ENCODE peak calls at places on chromosome X, in ten cellular contexts. T is HFFc6, B is AG09319, G is B cell, A is HFF-Myc, S is GM10248, K is HL-60, Z is PC-9, C is GM12878, F is cardiac muscle cell. H is an unnamed sample.
A peak's percentile ranks its signal among the peaks of the same experiment; 100 is the strongest.

GRCh38 chrX:86102341-86102740 is 45.9 kb upstream of the DACH2 start:
- DNase-seq in A (no peak), F (no peak), G (no peak), C (no peak), B (no peak), Z (no peak), T (no peak), S (no peak), K (no peak), H (no peak)

GRCh38 chrX:82734140-82734539 is 774.0 kb upstream of the POU3F4 start:
- DNase-seq in S (no peak), C (no peak), G (no peak), Z (no peak), B (no peak), K (no peak), A (no peak), T (no peak), F (no peak), H (no peak)

GRCh38 chrX:24242649-24243556 is 71.0 kb downstream of the SUPT20HL2 start:
- DNase-seq in K (peak; percentile 16), C (peak; percentile 95), A (no peak), B (peak; percentile 97), S (peak; percentile 31), T (no peak), Z (no peak), F (peak; percentile 94), G (peak; percentile 39), H (no peak)

GRCh38 chrX:151873096-151873495 is 39.6 kb upstream of the MAGEA4 start:
- DNase-seq in T (no peak), K (no peak), B (no peak), Z (no peak), A (no peak), S (no peak), F (no peak), G (no peak), C (no peak), H (no peak)

GRCh38 chrX:24536551-24536950 is 71.5 kb downstream of the PDK3 start:
- DNase-seq in S (no peak), F (no peak), T (no peak), Z (no peak), C (no peak), K (no peak), G (no peak), B (no peak), A (no peak), H (no peak)

GRCh38 chrX:133608406-133608805 is 193.1 kb upstream of the GPC4 start:
- DNase-seq in G (no peak), A (no peak), S (no peak), K (no peak), T (no peak), C (no peak), B (no peak), F (peak; percentile 21), Z (no peak), H (no peak)

GRCh38 chrX:103565752-103566151 is 19.6 kb upstream of the TCEAL4 start:
- DNase-seq in A (no peak), T (peak; percentile 78), Z (no peak), B (no peak), G (no peak), C (no peak), F (peak; percentile 80), S (no peak), K (no peak), H (peak; percentile 67)

GRCh38 chrX:64977830-64978229 is 1.6 kb upstream of the ZC4H2 start:
- DNase-seq in K (no peak), A (no peak), C (no peak), Z (no peak), G (no peak), B (no peak), F (no peak), S (no peak), T (peak; percentile 1), H (peak; percentile 75)

GRCh38 chrX:115018040-115018647 is 728 bp upstream of the IL13RA2 start:
- DNase-seq in G (no peak), B (no peak), A (no peak), C (no peak), T (no peak), K (no peak), F (no peak), Z (no peak), S (no peak), H (no peak)
- TF ChIP-seq CTCF in G (peak; percentile 7), B (peak; percentile 17), A (no peak), C (peak; percentile 34), T (peak; percentile 79), K (no peak), F (peak; percentile 8), Z (peak; percentile 72), S (no peak), H (peak; percentile 44)

GRCh38 chrX:36963069-36963808 is 44.9 kb upstream of the FAM47C start:
- DNase-seq in Z (no peak), S (no peak), K (no peak), T (no peak), B (no peak), A (no peak), G (no peak), C (no peak), F (no peak), H (no peak)

GRCh38 chrX:36961590-36961989 is 46.6 kb upstream of the FAM47C start:
- DNase-seq in F (no peak), G (no peak), A (no peak), K (no peak), B (no peak), T (no peak), C (no peak), S (no peak), Z (no peak), H (no peak)

DNA sequence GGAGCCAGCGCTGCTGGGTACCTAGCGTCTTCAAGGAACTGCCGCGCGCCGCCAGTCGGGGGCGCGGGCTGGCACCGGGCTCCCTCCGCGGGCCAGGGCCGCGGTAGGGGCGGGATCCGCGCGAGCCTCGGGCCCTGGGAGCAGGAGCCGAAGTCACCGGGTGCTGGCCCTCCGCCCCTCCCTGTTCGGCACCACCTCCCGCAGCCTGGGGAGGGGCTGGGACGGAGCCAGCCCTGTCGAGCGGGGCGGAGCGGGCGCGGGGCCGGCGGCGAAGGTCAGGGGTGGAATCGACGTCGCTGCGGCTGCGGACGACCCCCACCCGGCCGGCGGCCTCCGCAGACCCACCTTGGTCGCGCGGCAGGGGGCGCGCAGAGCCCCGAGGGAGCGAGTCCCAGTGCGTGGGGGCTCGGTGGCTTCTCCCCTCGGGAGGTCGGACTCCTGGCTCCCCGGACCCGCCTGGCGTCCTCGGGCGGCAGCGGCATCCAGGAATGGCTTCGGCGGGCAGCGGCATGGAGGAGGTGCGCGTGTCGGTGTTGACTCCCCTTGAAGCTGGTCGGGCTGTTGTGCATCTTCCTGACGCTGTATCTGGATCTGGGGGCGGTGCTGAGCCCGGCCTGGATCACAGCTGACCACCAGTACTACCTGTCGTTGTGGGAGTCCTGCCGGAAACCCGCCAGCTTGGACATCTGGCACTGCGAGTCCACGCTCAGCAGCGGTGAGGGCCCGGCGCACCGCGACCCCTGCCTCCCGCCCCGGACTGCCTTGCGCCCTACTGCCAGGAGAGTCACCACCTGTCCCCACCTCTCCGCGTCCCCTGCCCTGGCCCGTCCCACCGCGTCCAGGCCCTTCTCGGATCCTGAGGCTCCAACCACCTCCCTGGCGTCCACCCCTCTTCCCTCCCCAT is 50.5 kb upstream of the FAM47C start:
- DNase-seq in B (no peak), C (no peak), F (peak; percentile 2), K (no peak), S (no peak), Z (peak; percentile 2), T (no peak), G (no peak), A (no peak), H (no peak)
- TF ChIP-seq CTCF in B (no peak), C (no peak), F (peak; percentile 12), K (no peak), S (no peak), Z (no peak), T (no peak), G (no peak), A (no peak), H (peak; percentile 19)

GRCh38 chrX:134931550-134931949 is 59.2 kb upstream of the SMIM10 start:
- DNase-seq in G (no peak), T (no peak), A (no peak), C (no peak), S (no peak), Z (no peak), K (no peak), B (no peak), F (no peak), H (no peak)
- TF ChIP-seq CTCF in G (no peak), T (peak; percentile 27), A (no peak), C (no peak), S (no peak), Z (no peak), K (no peak), B (no peak), F (no peak), H (no peak)

GRCh38 chrX:8820910-8821527 is 19.8 kb upstream of the FAM9A start:
- DNase-seq in A (no peak), B (no peak), T (no peak), S (no peak), F (peak; percentile 52), C (no peak), G (no peak), Z (no peak), K (no peak), H (no peak)
- TF ChIP-seq CTCF in A (no peak), B (no peak), T (peak; percentile 29), S (no peak), F (peak; percentile 22), C (no peak), G (no peak), Z (peak; percentile 26), K (no peak), H (peak; percentile 32)

GRCh38 chrX:94053575-94053974 is 379.6 kb downstream of the FAM133A start:
- DNase-seq in S (no peak), F (no peak), C (no peak), G (no peak), Z (no peak), B (no peak), A (no peak), T (no peak), K (no peak), H (peak; percentile 46)
- TF ChIP-seq CTCF in S (no peak), F (no peak), C (no peak), G (no peak), Z (no peak), B (no peak), A (no peak), T (no peak), K (no peak), H (no peak)

DNA sequence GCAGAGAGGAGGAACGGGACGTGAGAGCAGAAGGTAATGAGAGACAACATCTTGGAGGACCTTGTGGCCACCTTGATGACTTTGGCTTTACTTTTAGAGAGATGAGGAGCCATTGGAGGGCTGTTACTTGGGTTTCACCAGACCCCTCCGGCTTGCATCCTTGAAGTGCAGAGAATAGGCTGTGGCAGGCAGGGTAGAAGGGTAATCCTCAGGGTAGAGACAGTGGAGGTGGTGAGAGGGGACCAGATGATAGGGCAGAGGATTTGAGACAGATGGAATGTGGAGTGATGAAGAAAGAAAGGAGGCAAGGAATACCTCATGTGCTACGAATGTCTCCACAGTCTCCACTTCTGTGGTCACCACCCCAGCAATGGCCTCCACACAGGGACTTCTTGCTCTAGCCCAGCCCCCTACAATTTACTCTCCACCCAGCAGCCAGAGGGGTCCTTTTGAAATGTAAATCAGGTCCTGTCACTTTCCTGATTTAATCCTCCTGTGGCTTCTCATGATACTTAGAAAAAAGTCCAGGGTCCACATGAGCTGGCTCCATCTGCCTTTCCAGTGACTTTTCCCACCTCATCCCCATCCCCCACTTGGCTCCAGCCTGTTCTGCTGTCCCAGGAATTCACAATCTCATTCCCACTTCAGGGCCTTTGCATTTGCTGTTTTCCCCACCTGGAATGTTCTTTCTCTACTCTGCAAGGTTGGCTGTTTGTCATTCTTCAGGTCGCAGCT is 115.0 kb downstream of the PJA1 start:
- DNase-seq in C (no peak), K (no peak), T (no peak), G (no peak), F (no peak), Z (no peak), B (no peak), S (no peak), A (no peak), H (no peak)
- TF ChIP-seq CTCF in C (no peak), K (no peak), T (no peak), G (no peak), F (no peak), Z (no peak), B (no peak), S (no peak), A (no peak), H (no peak)

H was measured in foreskin keratinocyte.